ENCODE peak calls at places on chromosomes 4 and X, in eight cellular contexts. I is NCI-H2171 treated with DMSO at 0.1 percent for 48 hours; N is CD8-positive, alpha-beta T cell; Z is DMS53; T is NCI-H2029; O is AG20443; F is non-pigmented ciliary epithelial cell; H is tibial artery. M is an unnamed sample.

GRCh38 chrX:20144491-20144890 is 2.9 kb upstream of the EIF1AX start:
- DNase-seq in I (no peak), Z (peak), O (peak), F (peak), N (no peak), T (no peak), H (no peak), M (peak)

GRCh38 chrX:101417981-101418841 is 10.2 kb downstream of the HNRNPH2 start:
- DNase-seq in I (peak), Z (peak), N (peak), T (peak), F (no peak), H (peak), O (peak), M (no peak)

GRCh38 chr4:146959692-146960091 is 14.0 kb upstream of the TTC29 start:
- DNase-seq in H (no peak), N (no peak), I (no peak), T (no peak), Z (no peak), O (no peak), F (no peak), M (no peak)

GRCh38 chrX:67346667-67347066 is 197.2 kb upstream of the AR start:
- DNase-seq in F (no peak), T (no peak), I (no peak), Z (peak), O (no peak), N (no peak), H (no peak), M (no peak)

GRCh38 chr4:38612996-38613395 is 51.0 kb upstream of the KLF3 start:
- DNase-seq in H (no peak), O (no peak), T (peak), N (no peak), F (no peak), Z (peak), I (peak), M (no peak)

GRCh38 chr4:25370242-25370641 is 6.8 kb upstream of the ANAPC4 start:
- DNase-seq in N (no peak), T (peak), O (no peak), F (no peak), Z (no peak), H (no peak), I (no peak), M (no peak)

GRCh38 chr4:7460591-7460990 is 25.9 kb upstream of the PSAPL1 start:
- DNase-seq in O (no peak), F (no peak), Z (no peak), T (no peak), H (no peak), I (no peak), N (no peak), M (no peak)

GRCh38 chrX:16222123-16222522 is 54.8 kb downstream of the MAGEB17 start:
- DNase-seq in O (peak), F (peak), N (no peak), T (no peak), H (no peak), I (no peak), Z (no peak), M (peak)

GRCh38 chrX:10512258-10512657 is 108.1 kb downstream of the MID1 start:
- DNase-seq in Z (no peak), I (peak), T (no peak), N (no peak), F (no peak), O (no peak), H (no peak), M (peak)

GRCh38 chrX:38664285-38664684 is 102.9 kb downstream of the TSPAN7 start:
- DNase-seq in O (peak), Z (peak), H (no peak), F (peak), T (peak), N (no peak), I (peak), M (peak)

GRCh38 chrX:118971552-118971951 is 2.9 kb upstream of the LONRF3 start:
- DNase-seq in H (no peak), N (no peak), F (no peak), Z (peak), I (no peak), T (peak), O (no peak), M (no peak)

GRCh38 chr4:78566834-78567501 is 15.4 kb downstream of the ANXA3 start:
- DNase-seq in H (no peak), I (no peak), Z (no peak), F (no peak), O (no peak), N (no peak), T (no peak), M (no peak)

GRCh38 chrX:96689951-96690350 is 5.3 kb downstream of the DIAPH2 start:
- DNase-seq in N (no peak), O (no peak), I (no peak), T (no peak), Z (no peak), H (no peak), F (no peak), M (no peak)

GRCh38 chr4:174215936-174216699 is 67.3 kb downstream of the FBXO8 start:
- DNase-seq in Z (no peak), I (no peak), H (no peak), T (no peak), N (no peak), O (no peak), F (no peak), M (no peak)

GRCh38 chrX:65985922-65986588 is 53.8 kb downstream of the VSIG4 start:
- DNase-seq in I (peak), Z (peak), F (no peak), N (peak), H (no peak), O (peak), T (peak), M (peak)

GRCh38 chr4:139886798-139887197 is 221.2 kb downstream of the MGST2 start:
- DNase-seq in Z (no peak), O (no peak), N (no peak), F (no peak), H (no peak), T (no peak), I (no peak), M (no peak)

GRCh38 chr4:149555146-149555545 is 260.5 kb downstream of the IQCM start:
- DNase-seq in F (peak), Z (peak), I (no peak), N (no peak), H (no peak), T (no peak), O (no peak), M (no peak)

GRCh38 chr4:111761531-111761930 is 383.7 kb upstream of the FAM241A start:
- DNase-seq in N (no peak), H (no peak), T (no peak), Z (no peak), O (peak), I (no peak), F (no peak), M (peak)

GRCh38 chr4:17475481-17475880 is 36.4 kb downstream of the QDPR start:
- DNase-seq in N (no peak), I (no peak), Z (no peak), F (peak), H (no peak), T (no peak), O (no peak), M (no peak)

GRCh38 chr4:2795558-2796260 is 2.8 kb downstream of the SH3BP2 start:
- DNase-seq in H (peak), T (no peak), N (no peak), F (no peak), I (no peak), Z (no peak), O (no peak), M (no peak)

GRCh38 chr4:82798168-82799005 is at the start of gene SCD5:
- DNase-seq in F (no peak), N (peak), H (peak), T (no peak), Z (peak), I (peak), O (peak), M (peak)

GRCh38 chrX:12977761-12978204 is 2.9 kb downstream of the TMSB4X start:
- DNase-seq in N (no peak), T (no peak), Z (no peak), H (no peak), O (no peak), I (no peak), F (no peak), M (no peak)

GRCh38 chr4:130025701-130026100 is 929.7 kb downstream of the C4orf33 start:
- DNase-seq in Z (no peak), O (no peak), T (no peak), N (no peak), F (no peak), I (no peak), H (no peak), M (no peak)

M was measured in HFFc6.